ENCODE peak calls at places on chromosomes 4 and X, in seven cellular contexts. Y is astrocyte of the spinal cord, X is body of pancreas, W is lower lobe of right lung, H is psoas muscle, S is kidney epithelial cell, E is esophagus squamous epithelium. T is an unnamed sample.

GRCh38 chr4:86498560-86499166 is 95.5 kb upstream of the PTPN13 start:
- DNase-seq in Y (peak), X (peak), W (no peak), H (no peak), S (no peak), E (no peak), T (peak)

GRCh38 chr4:182776376-182777058 is 140.7 kb downstream of the DCTD start:
- DNase-seq in Y (peak), X (no peak), W (no peak), H (no peak), S (no peak), E (no peak), T (no peak)

GRCh38 chr4:145939241-145939640 is 618 bp upstream of the ZNF827 start:
- DNase-seq in Y (peak), X (no peak), W (no peak), H (no peak), S (no peak), E (no peak), T (no peak)

GRCh38 chr4:180926277-180926676 is 1316.9 kb upstream of the TENM3 start:
- DNase-seq in Y (no peak), X (no peak), W (no peak), H (no peak), S (no peak), E (no peak), T (no peak)

GRCh38 chrX:104166735-104167436 is 633 bp downstream of the FAM199X start:
- DNase-seq in Y (no peak), X (no peak), W (no peak), H (no peak), S (no peak), E (no peak), T (no peak)

GRCh38 chr4:56622176-56622575 is 58.9 kb downstream of the HOPX start:
- DNase-seq in Y (peak), X (no peak), W (no peak), H (no peak), S (no peak), E (no peak), T (no peak)

GRCh38 chr4:111362891-111363290 is 740.0 kb upstream of the PITX2 start:
- DNase-seq in Y (peak), X (no peak), W (no peak), H (peak), S (no peak), E (no peak), T (no peak)

GRCh38 chr4:186695392-186695791 is 28.3 kb downstream of the FAT1 start:
- DNase-seq in Y (no peak), X (peak), W (no peak), H (no peak), S (no peak), E (no peak), T (no peak)

GRCh38 chr4:38150021-38150671 is 189.9 kb downstream of the PTTG2 start:
- DNase-seq in Y (peak), X (no peak), W (no peak), H (peak), S (no peak), E (no peak), T (no peak)

GRCh38 chrX:54223581-54223980 is 40.5 kb upstream of the FAM120C start:
- DNase-seq in Y (no peak), X (no peak), W (no peak), H (no peak), S (no peak), E (no peak), T (no peak)

GRCh38 chr4:73883306-73883705 is 14.1 kb downstream of the CXCL1 start:
- DNase-seq in Y (peak), X (no peak), W (no peak), H (no peak), S (no peak), E (no peak), T (no peak)

GRCh38 chr4:5945171-5945570 is 52.3 kb upstream of the CRMP1 start:
- DNase-seq in Y (no peak), X (no peak), W (no peak), H (no peak), S (no peak), E (no peak), T (no peak)

GRCh38 chrX:141902366-141902765 is 1.3 kb upstream of the MAGEC1 start:
- DNase-seq in Y (no peak), X (no peak), W (no peak), H (no peak), S (no peak), E (no peak), T (no peak)

GRCh38 chr4:162011039-162011438 is 152.8 kb downstream of the FSTL5 start:
- DNase-seq in Y (peak), X (no peak), W (no peak), H (no peak), S (no peak), E (no peak), T (no peak)

GRCh38 chr4:16026155-16026761 is 57.6 kb downstream of the PROM1 start:
- DNase-seq in Y (peak), X (peak), W (no peak), H (no peak), S (no peak), E (no peak), T (no peak)

GRCh38 chr4:106529348-106530033 is 160.9 kb upstream of the GIMD1 start:
- DNase-seq in Y (peak), X (no peak), W (no peak), H (no peak), S (peak), E (no peak), T (no peak)

GRCh38 chr4:76787898-76788297 is 110.0 kb downstream of the SOWAHB start:
- DNase-seq in Y (no peak), X (no peak), W (no peak), H (no peak), S (no peak), E (no peak), T (no peak)

GRCh38 chr4:10611673-10612072 is 72.9 kb downstream of the CLNK start:
- DNase-seq in Y (peak), X (no peak), W (no peak), H (no peak), S (peak), E (no peak), T (peak)

GRCh38 chr4:1072830-1073446 is 40.4 kb downstream of the RNF212 start:
- DNase-seq in Y (peak), X (peak), W (no peak), H (no peak), S (no peak), E (no peak), T (no peak)

GRCh38 chrX:137428251-137428661 is 137.7 kb upstream of the ZIC3 start:
- DNase-seq in Y (no peak), X (no peak), W (no peak), H (no peak), S (no peak), E (no peak), T (no peak)

GRCh38 chr4:177778623-177779022 is 336.4 kb upstream of the AGA start:
- DNase-seq in Y (no peak), X (no peak), W (no peak), H (no peak), S (no peak), E (no peak), T (no peak)

GRCh38 chr4:3016839-3017410 is 53.6 kb downstream of the GRK4 start:
- DNase-seq in Y (no peak), X (no peak), W (no peak), H (no peak), S (no peak), E (no peak), T (no peak)

GRCh38 chrX:22922961-22923360 is 76.8 kb upstream of the DDX53 start:
- DNase-seq in Y (peak), X (no peak), W (no peak), H (no peak), S (no peak), E (no peak), T (no peak)

GRCh38 chr4:23337292-23337691 is 552.6 kb downstream of the PPARGC1A start:
- DNase-seq in Y (no peak), X (no peak), W (no peak), H (no peak), S (no peak), E (no peak), T (no peak)

GRCh38 chr4:1718095-1718850 is 2.9 kb downstream of the TMEM129 start:
- DNase-seq in Y (no peak), X (peak), W (no peak), H (no peak), S (no peak), E (no peak), T (no peak)

GRCh38 chr4:125043453-125043852 is 271.3 kb upstream of the FAT4 start:
- DNase-seq in Y (peak), X (no peak), W (no peak), H (no peak), S (no peak), E (no peak), T (no peak)

GRCh38 chr4:87865960-87866598 is 33.3 kb downstream of the MEPE start:
- DNase-seq in Y (peak), X (no peak), W (no peak), H (no peak), S (no peak), E (no peak), T (no peak)
- H3K4me3 ChIP-seq in Y (no peak), X (no peak), W (no peak), H (no peak), S (no peak), E (no peak), T (no peak)

DNA sequence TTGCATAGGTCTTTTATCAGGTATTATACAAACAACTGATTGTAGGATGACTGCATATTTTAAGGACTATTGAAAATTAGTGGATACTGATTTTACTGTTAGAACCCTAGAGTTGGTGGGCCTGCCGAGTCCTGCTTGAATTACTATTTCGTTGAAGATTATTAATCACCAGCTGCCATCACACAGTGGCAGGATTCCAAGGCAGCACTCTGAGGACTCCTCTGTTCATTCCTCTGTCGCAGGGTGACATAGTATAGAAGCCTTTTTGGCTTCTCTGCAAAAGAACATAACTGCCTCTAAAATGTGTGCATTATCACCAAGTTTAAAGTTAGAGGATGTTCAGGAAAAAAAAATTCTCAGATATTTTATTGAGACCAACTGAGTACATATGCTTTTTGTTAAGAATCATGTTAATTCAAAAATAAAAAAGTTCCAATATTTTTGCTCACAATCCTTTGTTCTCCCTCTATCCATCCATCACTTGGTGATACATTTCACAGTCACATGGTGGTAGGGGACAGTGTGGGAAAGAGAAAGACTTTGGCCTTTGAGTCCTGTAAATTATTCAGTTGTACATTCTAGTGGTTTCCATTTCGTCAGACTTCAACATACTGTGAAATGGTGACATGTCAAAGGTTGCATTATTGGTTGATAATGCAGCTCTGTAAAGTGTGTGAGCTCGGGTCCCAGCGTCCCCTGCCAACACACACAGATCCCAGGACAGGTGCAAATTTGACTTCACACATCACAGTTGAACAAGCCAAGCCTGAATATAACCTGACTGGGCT is 332.5 kb downstream of the GRID2 start:
- DNase-seq in Y (peak), X (no peak), W (no peak), H (no peak), S (no peak), E (no peak), T (no peak)
- TF ChIP-seq CTCF in Y (no peak), X (no peak), W (no peak), H (no peak), S (no peak), E (no peak), T (no peak)

DNA sequence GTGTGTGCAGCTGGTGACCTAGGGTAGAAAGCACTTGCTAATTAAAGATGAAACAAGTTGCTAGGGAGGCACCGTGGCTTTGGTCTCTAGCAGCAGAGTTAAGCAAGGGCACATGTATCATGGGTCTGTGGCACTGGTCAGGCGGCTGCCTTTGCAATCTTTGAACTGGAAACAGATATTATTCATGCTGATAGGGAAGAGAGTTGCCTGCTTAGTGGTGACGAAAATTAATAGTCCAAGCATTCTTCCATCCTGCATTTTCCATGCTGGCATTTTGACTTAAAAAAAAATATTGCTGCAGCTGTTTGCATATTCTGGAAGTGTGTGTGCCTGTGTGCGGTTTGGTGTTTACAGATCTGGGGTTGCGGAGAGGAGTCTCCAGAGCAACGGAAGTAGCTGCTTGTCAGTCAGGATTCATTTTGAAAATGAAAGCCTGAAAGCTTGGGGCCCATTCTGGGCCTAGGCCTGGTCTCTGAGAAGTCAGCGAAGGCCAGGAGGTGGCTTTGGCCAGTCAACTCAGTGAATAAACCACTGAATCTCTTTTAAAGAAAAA is 2.3 kb upstream of the SOWAHD start:
- DNase-seq in Y (no peak), X (no peak), W (peak), H (no peak), S (no peak), E (no peak), T (no peak)
- H3K4me3 ChIP-seq in Y (no peak), X (no peak), W (no peak), H (no peak), S (no peak), E (no peak), T (no peak)

DNA sequence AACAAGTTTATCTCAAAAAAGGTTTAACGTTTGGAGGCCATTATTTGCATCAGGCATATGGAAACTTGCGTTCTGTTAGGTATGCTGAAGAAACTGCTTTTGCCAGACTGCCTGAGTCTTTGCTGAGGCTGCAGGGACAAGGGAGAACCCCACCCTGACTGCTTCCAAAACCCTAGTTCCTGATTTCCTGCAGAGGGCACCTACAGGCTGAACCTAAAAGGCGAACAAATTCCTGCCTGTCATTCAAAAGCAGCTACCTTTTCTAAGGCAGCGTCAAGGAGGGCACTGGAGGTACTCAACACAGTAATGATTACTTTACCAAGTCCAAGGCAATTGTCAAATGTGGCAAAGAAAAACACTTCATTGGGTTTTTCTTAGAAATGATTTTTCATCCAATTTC is 578 bp upstream of the CORIN start:
- DNase-seq in Y (no peak), X (no peak), W (no peak), H (no peak), S (no peak), E (no peak), T (no peak)
- TF ChIP-seq CTCF in Y (no peak), X (no peak), W (no peak), H (no peak), S (no peak), E (no peak), T (peak)

GRCh38 chrX:24696241-24696640 is 2.5 kb downstream of the POLA1 start:
- DNase-seq in Y (no peak), X (no peak), W (no peak), H (no peak), S (no peak), E (no peak), T (no peak)
- H3K4me3 ChIP-seq in Y (no peak), X (no peak), W (no peak), H (no peak), S (no peak), E (no peak), T (no peak)

GRCh38 chr4:84965558-84966381 is 720 bp downstream of the WDFY3 start:
- DNase-seq in Y (peak), X (peak), W (peak), H (peak), S (no peak), E (no peak), T (no peak)
- TF ChIP-seq CTCF in Y (peak), X (no peak), W (no peak), H (no peak), S (peak), E (no peak), T (no peak)

T was measured in retinal pigment epithelial cell.